ENCODE peak calls at places on chromosome 12, in four cellular contexts. H is bronchial epithelial cell, E is transverse colon, Q is stomach. O is an unnamed sample.

GRCh38 chr12:121949643-121950397 is 31.4 kb downstream of the CFAP251 start:
- DNase-seq in Q (no peak), H (peak; percentile 100), E (no peak), O (no peak)

GRCh38 chr12:6951551-6952120 is 480 bp downstream of the PTPN6 start:
- DNase-seq in E (no peak), Q (no peak), H (no peak), O (no peak)

GRCh38 chr12:102879144-102879763 is 37.8 kb downstream of the PAH start:
- DNase-seq in Q (no peak), E (no peak), H (peak; percentile 81), O (peak; percentile 30)

GRCh38 chr12:19431407-19432308 is 7.6 kb upstream of the AEBP2 start:
- DNase-seq in E (no peak), Q (no peak), H (peak; percentile 95), O (peak; percentile 30)

GRCh38 chr12:122646568-122647220 is 56.5 kb downstream of the HCAR2 start:
- DNase-seq in Q (no peak), E (no peak), H (peak; percentile 66), O (peak; percentile 65)

GRCh38 chr12:77133566-77133965 is 68.2 kb upstream of the E2F7 start:
- DNase-seq in H (peak; percentile 49), E (peak; percentile 11), Q (peak; percentile 34), O (no peak)

GRCh38 chr12:97595423-97595822 is 132.8 kb downstream of the RMST start:
- DNase-seq in E (no peak), H (peak; percentile 56), Q (no peak), O (no peak)

GRCh38 chr12:107788281-107788680 is 13.8 kb downstream of the ASCL4 start:
- DNase-seq in H (no peak), E (no peak), Q (no peak), O (no peak)

GRCh38 chr12:11545438-11546330 is 103.8 kb upstream of the ETV6 start:
- DNase-seq in H (no peak), Q (no peak), E (no peak), O (peak; percentile 75)

GRCh38 chr12:77830952-77831351 is 258 bp downstream of the NAV3 start:
- DNase-seq in Q (no peak), H (peak; percentile 5), E (no peak), O (no peak)

GRCh38 chr12:118063567-118064391 is 2.8 kb upstream of the WSB2 start:
- DNase-seq in H (peak; percentile 30), Q (no peak), E (no peak), O (no peak)

GRCh38 chr12:31041033-31041564 is 32.6 kb upstream of the DDX11 start:
- DNase-seq in H (no peak), E (no peak), Q (no peak), O (no peak)

GRCh38 chr12:113391650-113392340 is 11.9 kb downstream of the SDS start:
- DNase-seq in Q (no peak), H (no peak), E (no peak), O (no peak)

GRCh38 chr12:83042441-83043215 is 355.9 kb downstream of the TMTC2 start:
- DNase-seq in E (no peak), Q (no peak), H (no peak), O (no peak)

GRCh38 chr12:89451876-89452275 is 72.7 kb downstream of the GALNT4 start:
- DNase-seq in E (peak; percentile 25), Q (no peak), H (peak; percentile 17), O (no peak)

GRCh38 chr12:119202121-119202527 is 23.4 kb downstream of the HSPB8 start:
- DNase-seq in E (no peak), H (no peak), Q (no peak), O (no peak)

GRCh38 chr12:96985515-96986362 is 78.7 kb downstream of the NEDD1 start:
- DNase-seq in Q (peak; percentile 35), H (no peak), E (peak; percentile 10), O (no peak)

GRCh38 chr12:126051611-126052107 is 986.4 kb downstream of the AACS start:
- DNase-seq in H (peak; percentile 98), E (no peak), Q (no peak), O (no peak)

GRCh38 chr12:114679452-114679875 is 4.5 kb downstream of the TBX3 start:
- DNase-seq in Q (no peak), H (no peak), E (no peak), O (no peak)

GRCh38 chr12:1993341-1993740 is 10.9 kb downstream of the DCP1B start:
- DNase-seq in H (peak; percentile 96), Q (no peak), E (no peak), O (no peak)

GRCh38 chr12:3189282-3189681 is 112.1 kb downstream of the TSPAN9 start:
- DNase-seq in E (no peak), H (no peak), Q (no peak), O (no peak)

DNA sequence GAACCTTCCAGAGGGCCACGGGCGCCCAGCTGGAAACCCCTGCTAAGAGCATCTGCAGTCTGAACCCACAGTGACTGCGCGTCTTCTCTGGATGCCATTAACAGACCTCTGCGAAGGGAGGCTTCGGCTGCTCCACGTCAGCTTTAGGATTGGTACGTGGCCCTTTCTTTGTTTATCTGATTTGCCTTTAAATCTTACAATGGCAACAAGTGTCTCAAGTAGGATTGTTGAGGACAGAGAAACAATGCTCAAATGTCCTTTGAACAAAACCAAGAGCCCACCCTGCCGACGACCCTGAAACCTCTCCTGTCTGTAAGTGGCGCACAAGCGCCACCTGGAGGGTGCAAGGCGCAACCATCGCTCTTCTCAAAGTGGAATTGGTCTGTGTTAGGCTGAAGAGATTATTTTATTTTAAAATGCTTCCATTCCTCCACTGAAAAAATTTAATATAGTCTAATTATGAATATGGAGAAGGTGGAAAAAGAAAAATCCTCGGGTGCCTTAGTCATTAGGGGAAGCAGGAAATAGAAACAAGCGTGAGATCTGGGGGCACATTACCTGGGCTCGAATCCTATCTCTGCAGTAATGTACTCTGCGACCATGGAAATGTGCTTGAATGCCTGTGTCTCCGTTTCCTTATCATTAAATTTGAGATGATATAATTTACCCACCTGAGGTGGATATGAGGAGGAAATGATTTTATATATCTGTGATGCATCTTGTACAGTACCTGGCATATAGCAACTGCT is 82.6 kb upstream of the PTPRB start:
- DNase-seq in E (no peak), H (peak; percentile 6), Q (no peak), O (peak; percentile 2)
- H3K4me3 ChIP-seq in E (no peak overlapping the region), H (no peak overlapping the region), Q (peak overlapping the region; percentile 14), O (no peak overlapping the region)

GRCh38 chr12:116380066-116380465 is 102.6 kb upstream of the MED13L start:
- DNase-seq in H (no peak), Q (no peak), E (no peak), O (no peak)

GRCh38 chr12:116384175-116384574 is 106.7 kb upstream of the MED13L start:
- DNase-seq in Q (no peak), E (no peak), H (no peak), O (no peak)

GRCh38 chr12:116381240-116381743 is 103.8 kb upstream of the MED13L start:
- DNase-seq in H (no peak), Q (no peak), E (no peak), O (no peak)

GRCh38 chr12:116382456-116382902 is 105.0 kb upstream of the MED13L start:
- DNase-seq in H (no peak), E (no peak), Q (no peak), O (no peak)

GRCh38 chr12:116381744-116382455 is 104.4 kb upstream of the MED13L start:
- DNase-seq in E (no peak), H (peak; percentile 56), Q (no peak), O (no peak)
- H3K4me3 ChIP-seq in E (no peak overlapping the region), H (no peak overlapping the region), Q (no peak overlapping the region), O (no peak overlapping the region)

GRCh38 chr12:124939428-124940142 is 25.1 kb upstream of the UBC start:
- DNase-seq in E (peak; percentile 90), Q (peak; percentile 86), H (peak; percentile 85), O (peak; percentile 86)

GRCh38 chr12:124940143-124940392 is 25.6 kb upstream of the UBC start:
- DNase-seq in H (no peak), E (no peak), Q (no peak), O (no peak)

GRCh38 chr12:124941170-124941527 is 26.7 kb upstream of the UBC start:
- DNase-seq in H (no peak), E (no peak), Q (no peak), O (no peak)

GRCh38 chr12:124938606-124939427 is 24.4 kb upstream of the UBC start:
- DNase-seq in E (peak; percentile 79), H (peak; percentile 93), Q (peak; percentile 66), O (no peak)

DNA sequence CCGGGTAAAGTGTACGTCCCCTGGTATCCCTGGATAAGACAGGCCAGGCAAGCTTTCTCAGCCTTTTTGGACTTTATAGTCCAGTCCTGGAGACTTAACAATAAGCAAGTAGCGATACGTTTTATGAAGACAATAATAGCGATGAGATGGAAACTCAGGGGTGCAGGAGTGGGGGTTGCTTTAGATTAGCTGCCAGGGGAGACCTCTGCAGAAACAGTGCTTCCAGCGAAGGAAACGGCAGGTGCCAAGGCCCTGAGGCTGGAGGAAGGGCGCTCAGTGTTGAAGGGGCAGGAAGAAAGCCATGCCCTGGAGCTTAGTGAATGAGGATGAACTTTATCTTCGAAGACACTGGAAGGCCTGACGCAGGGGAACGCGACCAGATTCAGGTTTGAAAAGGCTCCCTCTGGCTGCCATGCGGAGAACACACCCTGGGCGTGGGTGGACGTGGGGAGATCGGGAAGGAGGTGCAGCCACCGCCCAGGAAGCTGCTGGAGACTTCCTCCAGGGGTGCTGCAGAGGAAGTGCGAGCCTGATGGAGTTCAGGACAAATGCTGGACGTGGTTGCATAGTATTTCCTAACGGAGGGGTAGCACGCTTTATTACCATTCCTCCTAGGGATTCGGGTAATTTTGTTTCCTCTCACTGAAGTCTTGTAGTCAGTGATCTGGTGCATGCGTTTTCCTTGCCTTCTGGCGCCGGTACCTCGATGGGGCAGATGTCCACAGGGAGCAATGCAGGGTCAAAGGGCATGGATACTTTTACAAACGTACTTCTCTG is 26.1 kb upstream of the UBC start:
- DNase-seq in Q (peak; percentile 89), E (peak; percentile 95), H (peak; percentile 89), O (peak; percentile 74)
- H3K4me3 ChIP-seq in Q (peak overlapping the region; percentile 41), E (no peak overlapping the region), H (peak overlapping the region; percentile 11), O (peak overlapping the region; percentile 51)

DNA sequence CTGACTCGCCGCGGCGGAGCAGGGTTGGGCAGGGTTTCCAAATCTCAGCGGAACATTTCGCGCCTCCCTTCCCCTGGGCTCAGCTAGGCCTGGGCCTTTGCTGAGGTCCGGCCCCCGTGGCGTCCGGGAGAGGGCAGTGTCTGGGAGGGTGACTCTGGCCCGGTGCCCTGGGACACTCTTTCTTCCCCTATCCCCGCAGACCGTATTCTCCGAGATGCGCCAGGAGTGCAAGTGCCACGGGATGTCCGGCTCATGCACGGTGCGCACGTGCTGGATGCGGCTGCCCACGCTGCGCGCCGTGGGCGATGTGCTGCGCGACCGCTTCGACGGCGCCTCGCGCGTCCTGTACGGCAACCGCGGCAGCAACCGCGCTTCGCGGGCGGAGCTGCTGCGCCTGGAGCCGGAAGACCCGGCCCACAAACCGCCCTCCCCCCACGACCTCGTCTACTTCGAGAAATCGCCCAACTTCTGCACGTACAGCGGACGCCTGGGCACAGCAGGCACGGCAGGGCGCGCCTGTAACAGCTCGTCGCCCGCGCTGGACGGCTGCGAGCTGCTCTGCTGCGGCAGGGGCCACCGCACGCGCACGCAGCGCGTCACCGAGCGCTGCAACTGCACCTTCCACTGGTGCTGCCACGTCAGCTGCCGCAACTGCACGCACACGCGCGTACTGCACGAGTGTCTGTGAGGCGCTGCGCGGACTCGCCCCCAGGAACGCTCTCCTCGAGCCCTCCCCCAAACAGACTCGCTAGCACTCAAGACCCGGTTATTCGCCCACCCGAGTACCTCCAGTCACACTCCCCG is 3.0 kb downstream of the WNT1 start:
- DNase-seq in H (no peak), Q (no peak), E (no peak), O (no peak)
- H3K4me3 ChIP-seq in H (no peak overlapping the region), Q (peak overlapping the region; percentile 43), E (no peak overlapping the region), O (no peak overlapping the region)

GRCh38 chr12:55019784-55020183 is at the start of gene NEUROD4:
- DNase-seq in E (no peak), H (peak; percentile 57), Q (peak; percentile 40), O (no peak)
- H3K4me3 ChIP-seq in E (no peak within 1 kb of the TSS), H (no peak within 1 kb of the TSS), Q (no peak within 1 kb of the TSS), O (no peak within 1 kb of the TSS)

GRCh38 chr12:76033116-76034001 is 1.8 kb upstream of the PHLDA1 start:
- DNase-seq in Q (no peak), E (no peak), H (no peak), O (no peak)
- H3K4me3 ChIP-seq in Q (peak overlapping the region; percentile 75), E (no peak overlapping the region), H (peak overlapping the region; percentile 98), O (peak overlapping the region; percentile 78)